ENCODE peak calls at places on chromosomes 1 and 21, in five cellular contexts. N is tibial artery, I is progenitor cell of endocrine pancreas, J is GM12892, M is aorta. Y is an unnamed sample.

GRCh38 chr1:206455681-206456344 is 14.5 kb upstream of the IKBKE start:
- DNase-seq in I (no peak), M (no peak), J (no peak), N (no peak), Y (no peak)

GRCh38 chr1:226975259-226975908 is 35.3 kb downstream of the COQ8A start:
- DNase-seq in M (peak), I (no peak), N (no peak), J (no peak), Y (peak)

GRCh38 chr1:248696775-248697174 is 5.8 kb downstream of the OR14I1 start:
- DNase-seq in J (no peak), M (no peak), I (no peak), N (no peak), Y (no peak)

GRCh38 chr1:1629430-1630190 is 2.4 kb upstream of the MMP23B start:
- DNase-seq in M (peak), J (peak), I (no peak), N (no peak), Y (peak)

GRCh38 chr1:178612261-178612660 is 99.4 kb downstream of the TEX35 start:
- DNase-seq in J (no peak), N (no peak), M (no peak), I (no peak), Y (no peak)

GRCh38 chr21:42234464-42235241 is 15.7 kb downstream of the ABCG1 start:
- DNase-seq in M (peak), N (peak), J (peak), I (peak), Y (no peak)

GRCh38 chr1:41626146-41626545 is 141.7 kb upstream of the EDN2 start:
- DNase-seq in J (no peak), I (no peak), M (no peak), N (no peak), Y (no peak)

GRCh38 chr21:44078411-44078981 is 28.7 kb upstream of the PWP2 start:
- DNase-seq in I (no peak), M (no peak), N (no peak), J (no peak), Y (no peak)

GRCh38 chr1:56032276-56032675 is 547.1 kb downstream of the PLPP3 start:
- DNase-seq in I (no peak), N (no peak), J (no peak), M (no peak), Y (no peak)

GRCh38 chr1:29389533-29390041 is 153.3 kb downstream of the PTPRU start:
- DNase-seq in M (no peak), I (peak), J (no peak), N (no peak), Y (peak)

GRCh38 chr1:21937372-21938121 is 437 bp upstream of the HSPG2 start:
- DNase-seq in J (peak), N (peak), I (peak), M (peak), Y (no peak)

GRCh38 chr1:40948741-40949528 is 30.6 kb upstream of the CTPS1 start:
- DNase-seq in M (peak), J (no peak), I (peak), N (peak), Y (peak)

GRCh38 chr1:234734864-234735263 is 124.9 kb upstream of the IRF2BP2 start:
- DNase-seq in M (no peak), I (no peak), N (no peak), J (no peak), Y (peak)

GRCh38 chr1:40344597-40344996 is 27.5 kb upstream of the COL9A2 start:
- DNase-seq in M (peak), J (no peak), N (peak), I (no peak), Y (no peak)

GRCh38 chr1:207798847-207799246 is 47.0 kb downstream of the CD46 start:
- DNase-seq in J (no peak), N (no peak), M (peak), I (no peak), Y (no peak)

GRCh38 chr1:94660994-94661393 is 119.4 kb upstream of the F3 start:
- DNase-seq in I (no peak), N (no peak), J (no peak), M (no peak), Y (no peak)

GRCh38 chr1:96362623-96363022 is 359.0 kb upstream of the PTBP2 start:
- DNase-seq in N (no peak), I (no peak), J (no peak), M (no peak), Y (no peak)

GRCh38 chr1:180615493-180616290 is 16.1 kb upstream of the XPR1 start:
- DNase-seq in J (no peak), M (no peak), I (no peak), N (no peak), Y (no peak)

Y was measured in coronary artery.